ENCODE peak calls at places on chromosomes 6 and 20, in nine cellular contexts. Q is HCT116, Z is sigmoid colon, W is Panc1, K is suprapubic skin, M is spleen, C is stomach, B is prostate gland, X is SK-N-SH. I is an unnamed sample.

GRCh38 chr20:38109657-38110524 is 55.2 kb downstream of the TGM2 start:
- DNase-seq in Q (no peak), Z (peak), W (peak), K (no peak), M (no peak), C (no peak), B (peak), X (no peak), I (no peak)

GRCh38 chr6:147078602-147079001 is 125.6 kb upstream of the STXBP5 start:
- DNase-seq in Q (no peak), Z (no peak), W (no peak), K (no peak), M (no peak), C (no peak), B (no peak), X (no peak), I (no peak)

GRCh38 chr6:16130437-16130891 is 1.6 kb downstream of the MYLIP start:
- DNase-seq in Q (no peak), Z (no peak), W (no peak), K (no peak), M (no peak), C (no peak), B (peak), X (no peak), I (no peak)

GRCh38 chr20:44736170-44737021 is 9.3 kb upstream of the KCNK15 start:
- DNase-seq in Q (peak), Z (peak), W (no peak), K (no peak), M (no peak), C (peak), B (no peak), X (no peak), I (no peak)

GRCh38 chr6:154457046-154457713 is 53.3 kb downstream of the CNKSR3 start:
- DNase-seq in Q (no peak), Z (no peak), W (no peak), K (no peak), M (no peak), C (no peak), B (no peak), X (no peak), I (no peak)

GRCh38 chr20:37627060-37627766 is 66.6 kb upstream of the CTNNBL1 start:
- DNase-seq in Q (peak), Z (no peak), W (no peak), K (no peak), M (no peak), C (no peak), B (peak), X (no peak), I (no peak)

GRCh38 chr20:4966826-4967751 is 34.2 kb downstream of the SLC23A2 start:
- DNase-seq in Q (no peak), Z (no peak), W (no peak), K (no peak), M (no peak), C (no peak), B (no peak), X (peak), I (no peak)

GRCh38 chr20:49233226-49233625 is 14.0 kb downstream of the DDX27 start:
- DNase-seq in Q (no peak), Z (peak), W (no peak), K (no peak), M (peak), C (no peak), B (no peak), X (no peak), I (no peak)

GRCh38 chr20:15446373-15446772 is 1109.0 kb upstream of the FLRT3 start:
- DNase-seq in Q (no peak), Z (no peak), W (no peak), K (no peak), M (no peak), C (no peak), B (peak), X (no peak), I (no peak)

GRCh38 chr6:126359936-126360537 is 20.1 kb downstream of the CENPW start:
- DNase-seq in Q (no peak), Z (no peak), W (no peak), K (no peak), M (no peak), C (no peak), B (no peak), X (no peak), I (no peak)

GRCh38 chr20:25206063-25206403 is 10.5 kb downstream of the ENTPD6 start:
- DNase-seq in Q (no peak), Z (no peak), W (no peak), K (no peak), M (peak), C (peak), B (no peak), X (no peak), I (no peak)

GRCh38 chr20:25024171-25024570 is 31.6 kb upstream of the APMAP start:
- DNase-seq in Q (no peak), Z (peak), W (no peak), K (peak), M (peak), C (peak), B (no peak), X (no peak), I (no peak)

GRCh38 chr20:25296094-25297093 is 48.5 kb downstream of the PYGB start:
- DNase-seq in Q (no peak), Z (no peak), W (no peak), K (no peak), M (peak), C (no peak), B (no peak), X (no peak), I (peak)

GRCh38 chr6:52263709-52264320 is 19.5 kb upstream of the IL17F start:
- DNase-seq in Q (no peak), Z (no peak), W (peak), K (no peak), M (peak), C (peak), B (peak), X (peak), I (peak)

GRCh38 chr6:169110934-169111602 is 142.6 kb downstream of the THBS2 start:
- DNase-seq in Q (no peak), Z (no peak), W (no peak), K (no peak), M (no peak), C (no peak), B (no peak), X (no peak), I (no peak)

GRCh38 chr6:139153876-139154275 is 19.0 kb downstream of the HECA start:
- DNase-seq in Q (no peak), Z (no peak), W (no peak), K (no peak), M (no peak), C (no peak), B (no peak), X (no peak), I (no peak)

GRCh38 chr6:15264412-15264811 is 18.5 kb downstream of the JARID2 start:
- DNase-seq in Q (no peak), Z (no peak), W (no peak), K (no peak), M (no peak), C (no peak), B (no peak), X (no peak), I (no peak)

GRCh38 chr6:79536615-79536968 is 638 bp downstream of the LCA5 start:
- DNase-seq in Q (no peak), Z (peak), W (peak), K (no peak), M (no peak), C (no peak), B (peak), X (no peak), I (no peak)

GRCh38 chr20:48217191-48217590 is 431.9 kb upstream of the SULF2 start:
- DNase-seq in Q (no peak), Z (no peak), W (no peak), K (no peak), M (no peak), C (no peak), B (no peak), X (no peak), I (no peak)

GRCh38 chr20:53387983-53388675 is 205.5 kb downstream of the ZNF217 start:
- DNase-seq in Q (no peak), Z (no peak), W (no peak), K (no peak), M (no peak), C (no peak), B (no peak), X (no peak), I (no peak)

GRCh38 chr6:32953775-32954174 is 878 bp upstream of the HLA-DMA start:
- DNase-seq in Q (no peak), Z (no peak), W (no peak), K (no peak), M (no peak), C (no peak), B (no peak), X (no peak), I (no peak)

GRCh38 chr20:31568041-31568731 is 36.9 kb upstream of the ID1 start:
- DNase-seq in Q (no peak), Z (no peak), W (no peak), K (no peak), M (peak), C (no peak), B (no peak), X (no peak), I (no peak)

GRCh38 chr6:10383312-10384063 is 31.4 kb downstream of the TFAP2A start:
- DNase-seq in Q (peak), Z (no peak), W (no peak), K (no peak), M (no peak), C (no peak), B (peak), X (peak), I (no peak)

GRCh38 chr20:44809380-44810060 is 826 bp downstream of the RIMS4 start:
- DNase-seq in Q (no peak), Z (no peak), W (no peak), K (no peak), M (no peak), C (no peak), B (no peak), X (peak), I (no peak)

GRCh38 chr20:34522969-34523871 is 7.0 kb downstream of the DYNLRB1 start:
- DNase-seq in Q (peak), Z (no peak), W (no peak), K (no peak), M (no peak), C (peak), B (peak), X (peak), I (peak)

GRCh38 chr6:42452171-42453026 is 673 bp upstream of the TRERF1 start:
- DNase-seq in Q (peak), Z (peak), W (no peak), K (peak), M (peak), C (peak), B (peak), X (peak), I (peak)

GRCh38 chr6:91141352-91141751 is 554.5 kb upstream of the MAP3K7 start:
- DNase-seq in Q (no peak), Z (no peak), W (no peak), K (no peak), M (no peak), C (no peak), B (no peak), X (no peak), I (no peak)

GRCh38 chr6:158042245-158042798 is 60.7 kb downstream of the SYNJ2 start:
- DNase-seq in Q (peak), Z (peak), W (no peak), K (no peak), M (no peak), C (peak), B (peak), X (peak), I (no peak)

GRCh38 chr6:150684715-150685459 is 85.2 kb downstream of the PLEKHG1 start:
- DNase-seq in Q (no peak), Z (no peak), W (no peak), K (no peak), M (peak), C (no peak), B (no peak), X (no peak), I (no peak)

GRCh38 chr6:112198582-112198981 is 55.8 kb downstream of the LAMA4 start:
- DNase-seq in Q (no peak), Z (no peak), W (no peak), K (no peak), M (no peak), C (no peak), B (no peak), X (no peak), I (no peak)

GRCh38 chr6:11188161-11188915 is 44.1 kb downstream of the NEDD9 start:
- DNase-seq in Q (no peak), Z (no peak), W (no peak), K (no peak), M (no peak), C (no peak), B (peak), X (no peak), I (no peak)

GRCh38 chr20:17579369-17580039 is 9.6 kb downstream of the DSTN start:
- DNase-seq in Q (no peak), Z (no peak), W (no peak), K (no peak), M (no peak), C (no peak), B (no peak), X (no peak), I (no peak)

GRCh38 chr6:111565316-111566221 is 40.1 kb downstream of the TRAF3IP2 start:
- DNase-seq in Q (no peak), Z (no peak), W (no peak), K (no peak), M (no peak), C (no peak), B (no peak), X (no peak), I (no peak)

GRCh38 chr6:143362192-143362558 is 88.3 kb downstream of the ADAT2 start:
- DNase-seq in Q (no peak), Z (no peak), W (no peak), K (no peak), M (no peak), C (no peak), B (no peak), X (no peak), I (no peak)

GRCh38 chr20:12555369-12555768 is 453.4 kb upstream of the SPTLC3 start:
- DNase-seq in Q (no peak), Z (no peak), W (no peak), K (no peak), M (no peak), C (no peak), B (no peak), X (no peak), I (no peak)

GRCh38 chr6:37635319-37635718 is 62.4 kb downstream of the MDGA1 start:
- DNase-seq in Q (no peak), Z (no peak), W (no peak), K (no peak), M (no peak), C (no peak), B (no peak), X (peak), I (no peak)

GRCh38 chr20:6877633-6878032 is 110.1 kb downstream of the BMP2 start:
- DNase-seq in Q (no peak), Z (no peak), W (no peak), K (no peak), M (no peak), C (no peak), B (no peak), X (no peak), I (no peak)

GRCh38 chr6:57252137-57252536 is 30.0 kb upstream of the RAB23 start:
- DNase-seq in Q (no peak), Z (no peak), W (no peak), K (no peak), M (no peak), C (no peak), B (no peak), X (no peak), I (no peak)

GRCh38 chr20:56211051-56211450 is 37.5 kb upstream of the MC3R start:
- DNase-seq in Q (no peak), Z (no peak), W (no peak), K (no peak), M (no peak), C (no peak), B (no peak), X (no peak), I (no peak)

GRCh38 chr20:56207656-56208055 is 40.9 kb upstream of the MC3R start:
- DNase-seq in Q (no peak), Z (no peak), W (no peak), K (no peak), M (no peak), C (no peak), B (no peak), X (no peak), I (no peak)

GRCh38 chr20:56205350-56205749 is 43.2 kb upstream of the MC3R start:
- DNase-seq in Q (no peak), Z (no peak), W (no peak), K (no peak), M (no peak), C (no peak), B (peak), X (no peak), I (no peak)

GRCh38 chr20:56204206-56204605 is 44.3 kb upstream of the MC3R start:
- DNase-seq in Q (no peak), Z (no peak), W (no peak), K (no peak), M (no peak), C (no peak), B (no peak), X (no peak), I (no peak)

GRCh38 chr20:56208121-56208520 is 40.4 kb upstream of the MC3R start:
- DNase-seq in Q (no peak), Z (no peak), W (no peak), K (no peak), M (no peak), C (no peak), B (no peak), X (no peak), I (no peak)
- TF ChIP-seq POLR2AphosphoS5 in Q (no peak), Z (no peak), W (no peak), K (no peak), M (no peak), C (no peak), B (no peak), X (no peak), I (no peak)

DNA sequence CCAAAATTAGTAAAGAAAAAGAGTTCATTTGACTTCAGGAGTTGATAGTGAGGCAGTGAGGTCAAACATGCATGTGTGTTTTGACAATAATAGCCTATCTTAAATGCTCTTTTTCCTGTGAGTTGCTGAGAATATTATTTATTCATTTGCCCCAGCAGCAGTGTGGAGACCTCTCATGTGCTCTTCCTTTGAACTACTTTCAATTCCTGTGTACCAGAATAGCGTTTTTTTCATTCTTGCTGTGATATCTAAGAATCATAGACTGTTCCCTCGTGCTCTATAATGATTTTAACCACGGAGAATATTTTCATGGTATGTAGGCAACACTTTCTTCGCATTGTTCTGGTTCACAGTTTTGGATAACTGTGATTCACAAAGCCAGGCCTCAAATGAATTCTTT is 5.2 kb downstream of the CDYL start:
- DNase-seq in Q (no peak), Z (no peak), W (no peak), K (no peak), M (no peak), C (no peak), B (no peak), X (no peak), I (no peak)
- TF ChIP-seq POLR2AphosphoS5 in Q (no peak), Z (no peak), W (no peak), K (no peak), M (no peak), C (no peak), B (no peak), X (no peak), I (no peak)

DNA sequence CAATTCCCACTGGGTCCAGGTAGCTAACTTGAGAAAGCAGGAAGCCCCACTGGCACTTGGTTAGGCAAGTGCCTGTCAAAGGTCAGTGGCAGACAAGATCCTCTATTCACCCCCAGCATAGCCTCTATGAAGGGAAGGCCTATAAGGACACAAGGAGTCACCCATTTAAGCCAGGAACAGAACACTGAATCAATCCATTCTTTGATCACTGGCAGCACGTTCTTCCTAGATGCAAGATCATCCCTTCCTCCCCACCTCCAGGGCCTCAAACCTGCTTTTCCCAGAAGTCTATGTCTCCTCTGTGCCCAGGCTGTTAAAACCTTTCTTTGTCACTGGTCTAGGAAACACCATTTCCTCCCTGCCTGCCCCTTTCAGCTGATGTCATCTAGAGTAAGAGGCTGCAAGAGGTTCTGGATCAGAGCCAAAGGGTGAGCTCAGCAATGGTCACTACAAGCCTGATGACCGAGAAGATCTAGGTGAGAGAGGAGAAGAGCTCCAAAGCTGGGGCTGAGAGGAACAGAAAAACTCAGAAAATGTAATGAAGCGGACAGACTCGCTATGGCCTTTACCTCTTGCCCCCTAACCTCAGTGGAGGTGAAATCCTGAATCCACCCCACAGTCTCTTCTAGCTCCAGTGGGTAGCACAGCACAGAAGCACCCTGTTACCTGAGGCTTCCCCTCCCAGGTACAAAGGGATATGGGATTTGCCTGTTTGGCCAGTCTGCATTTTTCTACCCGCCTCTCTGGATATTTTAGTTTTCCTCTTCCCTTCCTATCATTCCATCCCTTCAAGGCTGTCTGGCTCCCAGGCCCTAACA is 1.8 kb downstream of the GTPBP2 start:
- DNase-seq in Q (peak), Z (peak), W (peak), K (peak), M (no peak), C (peak), B (peak), X (peak), I (no peak)
- TF ChIP-seq POLR2AphosphoS5 in Q (peak), Z (peak), W (no peak), K (no peak), M (peak), C (no peak), B (no peak), X (peak), I (no peak)

GRCh38 chr6:29762781-29763214 is 39.6 kb downstream of the HLA-F start:
- DNase-seq in Q (no peak), Z (no peak), W (no peak), K (no peak), M (no peak), C (no peak), B (no peak), X (no peak), I (no peak)

GRCh38 chr6:29764422-29765196 is 41.4 kb downstream of the HLA-F start:
- DNase-seq in Q (no peak), Z (no peak), W (no peak), K (no peak), M (no peak), C (no peak), B (no peak), X (no peak), I (no peak)

GRCh38 chr6:29760328-29760727 is 37.1 kb downstream of the HLA-F start:
- DNase-seq in Q (no peak), Z (no peak), W (no peak), K (no peak), M (no peak), C (no peak), B (no peak), X (no peak), I (no peak)

GRCh38 chr6:29762051-29762450 is 38.8 kb downstream of the HLA-F start:
- DNase-seq in Q (no peak), Z (no peak), W (no peak), K (no peak), M (no peak), C (no peak), B (no peak), X (no peak), I (no peak)

DNA sequence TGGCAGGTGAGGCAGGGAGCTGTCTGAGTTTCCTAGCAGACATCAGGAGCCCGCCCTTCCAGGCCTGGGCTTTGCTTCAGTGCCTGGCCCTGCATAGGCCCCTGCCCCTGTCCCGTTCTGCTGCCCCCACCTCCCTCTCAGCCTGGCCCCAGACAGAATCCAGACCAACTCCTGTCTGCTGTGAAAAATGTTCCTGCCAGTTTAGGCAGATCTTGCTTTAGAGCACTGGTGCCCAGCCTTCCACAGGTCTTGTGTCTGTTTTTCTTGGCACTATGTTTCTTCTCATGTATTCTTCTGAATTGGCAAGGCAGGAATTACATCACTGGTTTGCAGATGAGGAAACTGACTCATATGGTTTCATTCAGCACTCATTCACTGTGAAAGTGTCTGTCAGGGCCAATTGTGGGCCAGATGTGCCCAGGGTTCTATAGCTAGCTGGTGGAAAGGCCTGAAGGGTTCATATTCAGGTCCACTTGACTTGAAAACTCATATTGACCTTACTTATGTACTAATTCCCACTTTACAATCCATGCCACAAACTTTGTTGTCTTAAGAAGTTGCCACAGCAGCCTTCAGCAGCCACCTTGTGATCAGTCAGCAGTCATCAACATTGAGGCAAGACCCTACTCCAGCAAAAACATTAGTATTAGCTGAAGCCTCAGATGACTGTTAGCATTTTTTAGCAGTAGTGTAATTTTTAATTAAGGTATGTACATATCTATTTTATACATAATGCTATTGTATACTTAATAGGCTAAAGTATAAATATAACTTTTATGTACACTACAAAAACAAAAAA is 40.5 kb downstream of the HLA-F start:
- DNase-seq in Q (no peak), Z (no peak), W (no peak), K (no peak), M (no peak), C (no peak), B (no peak), X (no peak), I (no peak)
- TF ChIP-seq POLR2AphosphoS5 in Q (no peak), Z (no peak), W (no peak), K (no peak), M (no peak), C (no peak), B (no peak), X (no peak), I (no peak)